ENCODE peak calls at places on chromosomes 7 and 10, in ten cellular contexts. D is substantia nigra; A is BJ; M is lower lobe of right lung; V is hypothalamus; C is cardiac fibroblast; T is activated effector memory CD4-positive, alpha-beta T cell treated with anti-CD3 and anti-CD28 coated beads, Interleukin-2, amount 50 U/mL, for 16 hours; R is NCI-H2081; H is activated naive CD4-positive, alpha-beta T cell; B is astrocyte of the spinal cord. J is an unnamed sample.
A peak's percentile ranks its signal among the peaks of the same experiment; 100 is the strongest.

GRCh38 chr10:113982745-113983144 is 60.9 kb upstream of the ADRB1 start:
- DNase-seq in M (peak; percentile 74), D (no peak), C (no peak), R (no peak), V (no peak), H (no peak), T (no peak), B (no peak), A (no peak), J (peak; percentile 71)

GRCh38 chr10:125141150-125141859 is 19.1 kb downstream of the CTBP2 start:
- DNase-seq in V (no peak), C (no peak), M (no peak), H (no peak), T (no peak), B (no peak), A (no peak), D (no peak), R (no peak), J (peak; percentile 46)

GRCh38 chr10:72316748-72317435 is 37.8 kb downstream of the DNAJB12 start:
- DNase-seq in B (no peak), D (no peak), V (no peak), C (no peak), M (peak; percentile 80), T (peak; percentile 83), H (no peak), A (no peak), R (peak; percentile 76), J (peak; percentile 90)

GRCh38 chr10:99534939-99535763 is 2.4 kb downstream of the NKX2-3 start:
- DNase-seq in D (no peak), V (no peak), T (no peak), H (no peak), B (no peak), C (no peak), A (no peak), M (no peak), R (peak; percentile 24), J (no peak)

GRCh38 chr7:73762659-73762999 is 7.4 kb downstream of the CLDN3 start:
- DNase-seq in M (no peak), T (no peak), V (no peak), R (no peak), H (no peak), A (no peak), B (no peak), C (no peak), D (no peak), J (no peak)

GRCh38 chr7:47087866-47088265 is 494.0 kb downstream of the TNS3 start:
- DNase-seq in H (no peak), B (peak; percentile 51), V (no peak), T (no peak), A (no peak), D (no peak), C (peak; percentile 61), R (no peak), M (no peak), J (no peak)

GRCh38 chr10:38027992-38028391 is 17.5 kb downstream of the ZNF33A start:
- DNase-seq in A (no peak), M (no peak), H (no peak), T (no peak), D (no peak), V (no peak), R (no peak), C (peak; percentile 44), B (no peak), J (no peak)

GRCh38 chr7:48033922-48034321 is 1.4 kb upstream of the C7orf57 start:
- DNase-seq in H (no peak), A (no peak), B (no peak), T (no peak), C (peak; percentile 45), D (no peak), R (no peak), V (no peak), M (no peak), J (no peak)

GRCh38 chr10:4051011-4051407 is 266.0 kb upstream of the KLF6 start:
- DNase-seq in R (no peak), A (no peak), H (no peak), B (peak; percentile 25), C (peak; percentile 78), D (no peak), M (no peak), T (no peak), V (no peak), J (peak; percentile 76)

GRCh38 chr7:44415510-44415909 is 74.9 kb downstream of the NUDCD3 start:
- DNase-seq in H (no peak), D (no peak), B (no peak), T (no peak), M (no peak), C (peak; percentile 11), R (no peak), V (no peak), A (no peak), J (no peak)

GRCh38 chr10:112804036-112804435 is 146.0 kb upstream of the TCF7L2 start:
- DNase-seq in R (peak; percentile 59), H (no peak), B (no peak), M (no peak), A (no peak), V (no peak), D (no peak), T (no peak), C (no peak), J (no peak)

GRCh38 chr10:78806805-78807221 is 262.0 kb upstream of the ZMIZ1 start:
- DNase-seq in C (no peak), V (no peak), T (no peak), D (no peak), H (no peak), R (no peak), B (no peak), A (no peak), M (no peak), J (no peak)

GRCh38 chr7:46386428-46387399 is 465.6 kb upstream of the IGFBP3 start:
- DNase-seq in T (no peak), H (no peak), D (no peak), R (no peak), B (peak; percentile 9), V (no peak), M (no peak), C (peak; percentile 37), A (no peak), J (no peak)

GRCh38 chr7:132063800-132064199 is 507.4 kb upstream of the PODXL start:
- DNase-seq in C (no peak), V (no peak), A (no peak), M (no peak), T (no peak), R (no peak), D (no peak), B (no peak), H (no peak), J (no peak)

GRCh38 chr10:69861251-69862240 is 59.8 kb downstream of the COL13A1 start:
- DNase-seq in V (no peak), H (no peak), R (no peak), C (peak; percentile 90), T (no peak), M (no peak), D (no peak), A (peak; percentile 39), B (peak; percentile 83), J (no peak)

GRCh38 chr10:71066600-71066999 is 145.8 kb upstream of the UNC5B start:
- DNase-seq in D (no peak), T (no peak), C (no peak), B (no peak), V (no peak), R (no peak), H (no peak), A (no peak), M (no peak), J (no peak)

GRCh38 chr10:119694608-119695007 is 31.2 kb upstream of the INPP5F start:
- DNase-seq in T (no peak), C (no peak), H (no peak), A (no peak), R (no peak), M (no peak), V (no peak), D (no peak), B (no peak), J (no peak)

GRCh38 chr7:85512802-85513201 is 325.9 kb upstream of the SEMA3D start:
- DNase-seq in H (no peak), R (peak; percentile 62), D (no peak), C (no peak), V (no peak), T (no peak), A (no peak), M (no peak), B (no peak), J (no peak)

GRCh38 chr7:155867280-155867679 is 55.0 kb upstream of the SHH start:
- DNase-seq in V (no peak), B (no peak), T (no peak), M (no peak), C (no peak), H (no peak), R (no peak), D (no peak), A (no peak), J (no peak)

GRCh38 chr10:98516352-98516751 is 69.6 kb upstream of the HPS1 start:
- DNase-seq in A (no peak), C (no peak), T (no peak), R (no peak), M (no peak), B (no peak), V (no peak), D (no peak), H (no peak), J (no peak)

GRCh38 chr10:126407831-126408230 is 19.6 kb upstream of the ADAM12 start:
- DNase-seq in C (peak; percentile 32), A (no peak), B (no peak), D (no peak), M (no peak), H (no peak), R (no peak), V (no peak), T (no peak), J (no peak)

GRCh38 chr7:727104-727805 is at the start of gene PRKAR1B:
- DNase-seq in A (no peak), C (no peak), H (no peak), T (peak; percentile 77), B (no peak), R (peak; percentile 56), V (no peak), M (peak; percentile 50), D (no peak), J (no peak)

GRCh38 chr7:107661081-107661864 is 645 bp downstream of the SLC26A4 start:
- DNase-seq in R (peak; percentile 75), T (peak; percentile 78), A (no peak), D (no peak), H (no peak), M (peak; percentile 74), C (peak; percentile 48), B (peak; percentile 52), V (no peak), J (peak; percentile 83)

GRCh38 chr10:109982123-109982522 is 25.7 kb upstream of the ADD3 start:
- DNase-seq in C (no peak), D (no peak), V (no peak), A (no peak), H (no peak), M (no peak), T (no peak), R (no peak), B (no peak), J (no peak)

GRCh38 chr7:112573302-112574039 is 92.7 kb downstream of the LSMEM1 start:
- DNase-seq in A (no peak), B (peak; percentile 7), D (no peak), R (no peak), H (no peak), C (peak; percentile 13), M (no peak), T (no peak), V (no peak), J (no peak)

GRCh38 chr10:29392376-29393021 is 103.6 kb downstream of the LYZL1 start:
- DNase-seq in H (no peak), M (no peak), V (no peak), R (peak; percentile 42), B (peak; percentile 46), D (no peak), C (peak; percentile 59), A (no peak), T (peak; percentile 70), J (no peak)

GRCh38 chr7:128271471-128272454 is 30.7 kb downstream of the LEP start:
- DNase-seq in D (no peak), T (no peak), C (no peak), V (no peak), R (no peak), H (no peak), B (no peak), A (no peak), M (no peak), J (no peak)

GRCh38 chr10:28676297-28676967 is 889 bp upstream of the BAMBI start:
- DNase-seq in V (no peak), T (peak; percentile 67), A (no peak), D (no peak), H (no peak), M (no peak), C (no peak), R (no peak), B (no peak), J (no peak)